ENCODE peak calls at places on chromosomes 1 and 21, in four cellular contexts. Y is upper lobe of right lung; H is activated T-helper 17 cell treated with anti-CD3 and anti-CD28 coated beads, Interleukin-2, amount 50 U/mL, for 72 hours; Q is left ventricle myocardium superior. F is an unnamed sample.

GRCh38 chr1:17089496-17089895 is 29.8 kb downstream of the PADI2 start:
- ATAC-seq in Y (no peak), Q (no peak), H (no peak), F (no peak)

GRCh38 chr21:36773111-36773510 is 74.2 kb downstream of the SIM2 start:
- ATAC-seq in Q (peak), Y (peak), H (no peak), F (peak)

GRCh38 chr21:29305561-29305960 is 6.8 kb downstream of the BACH1 start:
- ATAC-seq in Q (no peak), H (no peak), Y (no peak), F (no peak)

GRCh38 chr1:166410083-166410385 is 243.2 kb upstream of the FAM78B start:
- ATAC-seq in Q (no peak), Y (no peak), H (no peak), F (no peak)

GRCh38 chr21:46065215-46065992 is 32.5 kb upstream of the COL6A2 start:
- ATAC-seq in H (no peak), Y (no peak), Q (peak), F (no peak)

GRCh38 chr1:181396171-181396670 is 87.1 kb upstream of the CACNA1E start:
- ATAC-seq in Y (no peak), Q (no peak), H (peak), F (peak)

GRCh38 chr1:119431836-119432235 is 16.9 kb downstream of the HSD3B2 start:
- ATAC-seq in H (no peak), Y (no peak), Q (no peak), F (no peak)

GRCh38 chr21:40844935-40845334 is 2.0 kb downstream of the DSCAM start:
- ATAC-seq in Q (no peak), H (no peak), Y (no peak), F (no peak)

GRCh38 chr1:172351761-172352161 is 68.7 kb upstream of the C1orf105 start:
- ATAC-seq in H (no peak), Q (no peak), Y (no peak), F (no peak)

GRCh38 chr1:181366910-181367309 is 116.4 kb upstream of the CACNA1E start:
- ATAC-seq in Q (no peak), H (no peak), Y (no peak), F (no peak)

GRCh38 chr1:42851960-42852607 is 5.7 kb downstream of the ZNF691 start:
- ATAC-seq in H (no peak), Y (no peak), Q (no peak), F (no peak)

GRCh38 chr1:247390996-247391395 is 25.0 kb upstream of the NLRP3 start:
- ATAC-seq in Q (no peak), H (no peak), Y (no peak), F (no peak)

GRCh38 chr1:178047403-178048093 is 46.4 kb upstream of the RASAL2 start:
- ATAC-seq in H (no peak), Y (no peak), Q (no peak), F (no peak)

GRCh38 chr1:111620412-111620971 is 903 bp downstream of the RAP1A start:
- ATAC-seq in H (peak), Y (peak), Q (no peak), F (no peak)

GRCh38 chr1:16175610-16176553 is 20.0 kb upstream of the EPHA2 start:
- ATAC-seq in Y (peak), H (no peak), Q (peak), F (no peak)

F was measured in esophagus mucosa.